ENCODE peak calls at places on chromosomes 13 and 19, in ten cellular contexts. One of them, this sample, is unnamed.

GRCh38 chr19:47058621-47059020 is 10.2 kb upstream of the TMEM160 start:
- DNase-seq in iris pigment epithelial cell: no peak
- DNase-seq in hepatocyte: peak
- DNase-seq in NCI-H1105: no peak
- DNase-seq in stimulated activated naive CD8-positive, alpha-beta T cell treated with anti-CD3 and anti-CD28 coated beads, Interleukin-15, amount 100 ng/mL, for 72 hours: no peak
- DNase-seq in spleen: no peak
- DNase-seq in mucosa of descending colon: no peak
- DNase-seq in stimulated activated CD8-positive, alpha-beta memory T cell treated with anti-CD3 and anti-CD28 coated beads, Interleukin-15, amount 100 ng/mL, for 1 hour: no peak
- DNase-seq in neural crest cell: no peak
- DNase-seq in AML-193: no peak
- DNase-seq in this sample: no peak

GRCh38 chr19:3124630-3125029 is 11.2 kb upstream of the GNA15 start:
- DNase-seq in mucosa of descending colon: peak
- DNase-seq in stimulated activated naive CD8-positive, alpha-beta T cell treated with anti-CD3 and anti-CD28 coated beads, Interleukin-15, amount 100 ng/mL, for 72 hours: no peak
- DNase-seq in neural crest cell: no peak
- DNase-seq in spleen: no peak
- DNase-seq in NCI-H1105: no peak
- DNase-seq in iris pigment epithelial cell: no peak
- DNase-seq in stimulated activated CD8-positive, alpha-beta memory T cell treated with anti-CD3 and anti-CD28 coated beads, Interleukin-15, amount 100 ng/mL, for 1 hour: no peak
- DNase-seq in AML-193: no peak
- DNase-seq in hepatocyte: no peak
- DNase-seq in this sample: no peak

GRCh38 chr13:75986818-75987217 is 350.7 kb downstream of the LMO7 start:
- DNase-seq in stimulated activated CD8-positive, alpha-beta memory T cell treated with anti-CD3 and anti-CD28 coated beads, Interleukin-15, amount 100 ng/mL, for 1 hour: no peak
- DNase-seq in hepatocyte: no peak
- DNase-seq in stimulated activated naive CD8-positive, alpha-beta T cell treated with anti-CD3 and anti-CD28 coated beads, Interleukin-15, amount 100 ng/mL, for 72 hours: no peak
- DNase-seq in AML-193: no peak
- DNase-seq in mucosa of descending colon: no peak
- DNase-seq in iris pigment epithelial cell: no peak
- DNase-seq in NCI-H1105: no peak
- DNase-seq in spleen: no peak
- DNase-seq in neural crest cell: no peak
- DNase-seq in this sample: no peak

GRCh38 chr13:97659602-97660001 is 225.6 kb downstream of the RAP2A start:
- DNase-seq in AML-193: no peak
- DNase-seq in NCI-H1105: no peak
- DNase-seq in spleen: no peak
- DNase-seq in stimulated activated CD8-positive, alpha-beta memory T cell treated with anti-CD3 and anti-CD28 coated beads, Interleukin-15, amount 100 ng/mL, for 1 hour: no peak
- DNase-seq in iris pigment epithelial cell: peak
- DNase-seq in stimulated activated naive CD8-positive, alpha-beta T cell treated with anti-CD3 and anti-CD28 coated beads, Interleukin-15, amount 100 ng/mL, for 72 hours: no peak
- DNase-seq in mucosa of descending colon: no peak
- DNase-seq in neural crest cell: no peak
- DNase-seq in hepatocyte: peak
- DNase-seq in this sample: no peak

GRCh38 chr19:55452381-55453325 is 8.8 kb downstream of the ISOC2 start:
- DNase-seq in NCI-H1105: peak
- DNase-seq in hepatocyte: peak
- DNase-seq in mucosa of descending colon: no peak
- DNase-seq in stimulated activated naive CD8-positive, alpha-beta T cell treated with anti-CD3 and anti-CD28 coated beads, Interleukin-15, amount 100 ng/mL, for 72 hours: no peak
- DNase-seq in AML-193: no peak
- DNase-seq in spleen: no peak
- DNase-seq in stimulated activated CD8-positive, alpha-beta memory T cell treated with anti-CD3 and anti-CD28 coated beads, Interleukin-15, amount 100 ng/mL, for 1 hour: no peak
- DNase-seq in neural crest cell: peak
- DNase-seq in iris pigment epithelial cell: peak
- DNase-seq in this sample: no peak

GRCh38 chr19:1247747-1248453 is 483 bp upstream of the MIDN start:
- DNase-seq in neural crest cell: no peak
- DNase-seq in iris pigment epithelial cell: peak
- DNase-seq in spleen: peak
- DNase-seq in AML-193: peak
- DNase-seq in NCI-H1105: no peak
- DNase-seq in stimulated activated naive CD8-positive, alpha-beta T cell treated with anti-CD3 and anti-CD28 coated beads, Interleukin-15, amount 100 ng/mL, for 72 hours: peak
- DNase-seq in mucosa of descending colon: peak
- DNase-seq in hepatocyte: peak
- DNase-seq in stimulated activated CD8-positive, alpha-beta memory T cell treated with anti-CD3 and anti-CD28 coated beads, Interleukin-15, amount 100 ng/mL, for 1 hour: no peak
- DNase-seq in this sample: no peak

GRCh38 chr13:114225610-114226009 is 9.1 kb upstream of the CDC16 start:
- DNase-seq in neural crest cell: no peak
- DNase-seq in spleen: no peak
- DNase-seq in stimulated activated naive CD8-positive, alpha-beta T cell treated with anti-CD3 and anti-CD28 coated beads, Interleukin-15, amount 100 ng/mL, for 72 hours: no peak
- DNase-seq in AML-193: no peak
- DNase-seq in hepatocyte: no peak
- DNase-seq in mucosa of descending colon: no peak
- DNase-seq in iris pigment epithelial cell: no peak
- DNase-seq in stimulated activated CD8-positive, alpha-beta memory T cell treated with anti-CD3 and anti-CD28 coated beads, Interleukin-15, amount 100 ng/mL, for 1 hour: no peak
- DNase-seq in NCI-H1105: no peak
- DNase-seq in this sample: no peak

GRCh38 chr19:32458500-32459123 is 53.0 kb downstream of the DPY19L3 start:
- DNase-seq in NCI-H1105: no peak
- DNase-seq in stimulated activated CD8-positive, alpha-beta memory T cell treated with anti-CD3 and anti-CD28 coated beads, Interleukin-15, amount 100 ng/mL, for 1 hour: no peak
- DNase-seq in hepatocyte: no peak
- DNase-seq in iris pigment epithelial cell: peak
- DNase-seq in spleen: no peak
- DNase-seq in mucosa of descending colon: no peak
- DNase-seq in AML-193: no peak
- DNase-seq in stimulated activated naive CD8-positive, alpha-beta T cell treated with anti-CD3 and anti-CD28 coated beads, Interleukin-15, amount 100 ng/mL, for 72 hours: no peak
- DNase-seq in neural crest cell: no peak
- DNase-seq in this sample: no peak

GRCh38 chr19:38228491-38229439 is 4.7 kb upstream of the DPF1 start:
- DNase-seq in stimulated activated CD8-positive, alpha-beta memory T cell treated with anti-CD3 and anti-CD28 coated beads, Interleukin-15, amount 100 ng/mL, for 1 hour: no peak
- DNase-seq in NCI-H1105: peak
- DNase-seq in hepatocyte: no peak
- DNase-seq in iris pigment epithelial cell: no peak
- DNase-seq in neural crest cell: peak
- DNase-seq in mucosa of descending colon: no peak
- DNase-seq in stimulated activated naive CD8-positive, alpha-beta T cell treated with anti-CD3 and anti-CD28 coated beads, Interleukin-15, amount 100 ng/mL, for 72 hours: no peak
- DNase-seq in AML-193: no peak
- DNase-seq in spleen: no peak
- DNase-seq in this sample: no peak

GRCh38 chr13:43865892-43866291 is 13.6 kb downstream of the CCDC122 start:
- DNase-seq in NCI-H1105: no peak
- DNase-seq in mucosa of descending colon: no peak
- DNase-seq in stimulated activated CD8-positive, alpha-beta memory T cell treated with anti-CD3 and anti-CD28 coated beads, Interleukin-15, amount 100 ng/mL, for 1 hour: no peak
- DNase-seq in stimulated activated naive CD8-positive, alpha-beta T cell treated with anti-CD3 and anti-CD28 coated beads, Interleukin-15, amount 100 ng/mL, for 72 hours: no peak
- DNase-seq in neural crest cell: no peak
- DNase-seq in iris pigment epithelial cell: peak
- DNase-seq in spleen: no peak
- DNase-seq in AML-193: no peak
- DNase-seq in hepatocyte: no peak
- DNase-seq in this sample: no peak

GRCh38 chr19:43628646-43629326 is 9.4 kb upstream of the ZNF428 start:
- DNase-seq in NCI-H1105: no peak
- DNase-seq in iris pigment epithelial cell: no peak
- DNase-seq in AML-193: no peak
- DNase-seq in mucosa of descending colon: no peak
- DNase-seq in stimulated activated CD8-positive, alpha-beta memory T cell treated with anti-CD3 and anti-CD28 coated beads, Interleukin-15, amount 100 ng/mL, for 1 hour: no peak
- DNase-seq in stimulated activated naive CD8-positive, alpha-beta T cell treated with anti-CD3 and anti-CD28 coated beads, Interleukin-15, amount 100 ng/mL, for 72 hours: no peak
- DNase-seq in spleen: no peak
- DNase-seq in hepatocyte: no peak
- DNase-seq in neural crest cell: no peak
- DNase-seq in this sample: no peak

GRCh38 chr13:73625562-73626339 is 508.5 kb downstream of the KLF12 start:
- DNase-seq in iris pigment epithelial cell: no peak
- DNase-seq in spleen: no peak
- DNase-seq in stimulated activated naive CD8-positive, alpha-beta T cell treated with anti-CD3 and anti-CD28 coated beads, Interleukin-15, amount 100 ng/mL, for 72 hours: no peak
- DNase-seq in NCI-H1105: no peak
- DNase-seq in stimulated activated CD8-positive, alpha-beta memory T cell treated with anti-CD3 and anti-CD28 coated beads, Interleukin-15, amount 100 ng/mL, for 1 hour: peak
- DNase-seq in mucosa of descending colon: no peak
- DNase-seq in neural crest cell: no peak
- DNase-seq in hepatocyte: no peak
- DNase-seq in AML-193: no peak
- DNase-seq in this sample: no peak

GRCh38 chr19:32165750-32166149 is 179.7 kb upstream of the ZNF507 start:
- DNase-seq in mucosa of descending colon: no peak
- DNase-seq in AML-193: no peak
- DNase-seq in neural crest cell: no peak
- DNase-seq in spleen: no peak
- DNase-seq in stimulated activated CD8-positive, alpha-beta memory T cell treated with anti-CD3 and anti-CD28 coated beads, Interleukin-15, amount 100 ng/mL, for 1 hour: no peak
- DNase-seq in hepatocyte: no peak
- DNase-seq in NCI-H1105: no peak
- DNase-seq in stimulated activated naive CD8-positive, alpha-beta T cell treated with anti-CD3 and anti-CD28 coated beads, Interleukin-15, amount 100 ng/mL, for 72 hours: no peak
- DNase-seq in iris pigment epithelial cell: no peak
- DNase-seq in this sample: no peak

GRCh38 chr19:14091885-14092462 is 1.4 kb upstream of the SAMD1 start:
- DNase-seq in hepatocyte: no peak
- DNase-seq in spleen: peak
- DNase-seq in stimulated activated naive CD8-positive, alpha-beta T cell treated with anti-CD3 and anti-CD28 coated beads, Interleukin-15, amount 100 ng/mL, for 72 hours: peak
- DNase-seq in neural crest cell: no peak
- DNase-seq in mucosa of descending colon: no peak
- DNase-seq in NCI-H1105: no peak
- DNase-seq in stimulated activated CD8-positive, alpha-beta memory T cell treated with anti-CD3 and anti-CD28 coated beads, Interleukin-15, amount 100 ng/mL, for 1 hour: no peak
- DNase-seq in AML-193: no peak
- DNase-seq in iris pigment epithelial cell: no peak
- DNase-seq in this sample: no peak

GRCh38 chr19:15628236-15629002 is 12.3 kb upstream of the CYP4F3 start:
- DNase-seq in stimulated activated naive CD8-positive, alpha-beta T cell treated with anti-CD3 and anti-CD28 coated beads, Interleukin-15, amount 100 ng/mL, for 72 hours: no peak
- DNase-seq in AML-193: no peak
- DNase-seq in neural crest cell: no peak
- DNase-seq in stimulated activated CD8-positive, alpha-beta memory T cell treated with anti-CD3 and anti-CD28 coated beads, Interleukin-15, amount 100 ng/mL, for 1 hour: no peak
- DNase-seq in hepatocyte: no peak
- DNase-seq in iris pigment epithelial cell: no peak
- DNase-seq in NCI-H1105: no peak
- DNase-seq in spleen: no peak
- DNase-seq in mucosa of descending colon: no peak
- DNase-seq in this sample: no peak

GRCh38 chr13:98506343-98507059 is 70.4 kb downstream of the STK24 start:
- DNase-seq in hepatocyte: no peak
- DNase-seq in NCI-H1105: no peak
- DNase-seq in AML-193: no peak
- DNase-seq in mucosa of descending colon: no peak
- DNase-seq in spleen: no peak
- DNase-seq in stimulated activated naive CD8-positive, alpha-beta T cell treated with anti-CD3 and anti-CD28 coated beads, Interleukin-15, amount 100 ng/mL, for 72 hours: no peak
- DNase-seq in stimulated activated CD8-positive, alpha-beta memory T cell treated with anti-CD3 and anti-CD28 coated beads, Interleukin-15, amount 100 ng/mL, for 1 hour: no peak
- DNase-seq in iris pigment epithelial cell: no peak
- DNase-seq in neural crest cell: no peak
- DNase-seq in this sample: no peak

This sample was measured in AG04449.